ENCODE peak calls at places on chromosomes 4 and X, in five cellular contexts. D, H, O, B and T are unnamed samples.

GRCh38 chrX:105635794-105636193 is 186.5 kb upstream of the NRK start:
- DNase-seq in D (no peak), H (no peak), O (no peak), B (peak), T (no peak)

GRCh38 chr4:73914071-73914470 is 44.9 kb downstream of the CXCL1 start:
- DNase-seq in D (no peak), H (no peak), O (no peak), B (no peak), T (no peak)

GRCh38 chr4:138522366-138522765 is 280.2 kb upstream of the SLC7A11 start:
- DNase-seq in D (peak), H (no peak), O (peak), B (peak), T (no peak)

GRCh38 chrX:33831211-33831610 is 300.9 kb downstream of the FAM47A start:
- DNase-seq in D (no peak), H (no peak), O (no peak), B (peak), T (no peak)

GRCh38 chrX:10017866-10018265 is 50.7 kb downstream of the CLDN34 start:
- DNase-seq in D (peak), H (no peak), O (peak), B (peak), T (no peak)

GRCh38 chrX:136780738-136781137 is at the start of gene ARHGEF6:
- DNase-seq in D (peak), H (no peak), O (no peak), B (no peak), T (no peak)

GRCh38 chrX:150486011-150486410 is 82.4 kb upstream of the MTM1 start:
- DNase-seq in D (peak), H (peak), O (peak), B (peak), T (no peak)

GRCh38 chr4:114132830-114133229 is 153.4 kb upstream of the ARSJ start:
- DNase-seq in D (peak), H (no peak), O (peak), B (peak), T (no peak)

GRCh38 chrX:45714864-45715263 is 514.2 kb upstream of the DIPK2B start:
- DNase-seq in D (peak), H (no peak), O (no peak), B (peak), T (no peak)

GRCh38 chrX:151801980-151802379 is 67.4 kb downstream of the CNGA2 start:
- DNase-seq in D (peak), H (no peak), O (peak), B (peak), T (no peak)

GRCh38 chr4:23058113-23058512 is 365.4 kb downstream of the GBA3 start:
- DNase-seq in D (no peak), H (no peak), O (no peak), B (no peak), T (no peak)

GRCh38 chrX:44282753-44283152 is 60.7 kb downstream of the EFHC2 start:
- DNase-seq in D (no peak), H (no peak), O (no peak), B (no peak), T (no peak)